ENCODE peak calls at places on chromosomes 5 and 9, in nine cellular contexts. B is AG04450; A is activated naive CD4-positive, alpha-beta T cell treated with anti-CD3 and anti-CD28 coated beads for 36 hours; K is mucosa of descending colon; P is ELF-1; T is HFFc6; I is activated CD4-positive, alpha-beta T cell treated with anti-CD3 and anti-CD28 coated beads, Interleukin-2, amount 50 U/mL, for 24 hours; J is cardiac fibroblast; Z is fibroblast of mammary gland. V is an unnamed sample.

GRCh38 chr9:16293610-16294009 is 576.9 kb downstream of the BNC2 start:
- DNase-seq in T (no peak), A (no peak), P (no peak), B (no peak), K (no peak), J (no peak), Z (no peak), I (no peak), V (no peak)

GRCh38 chr9:8924529-8924928 is 1125.0 kb upstream of the DMAC1 start:
- DNase-seq in I (no peak), B (no peak), P (no peak), A (no peak), Z (peak), T (no peak), K (no peak), J (no peak), V (no peak)

GRCh38 chr5:178538624-178539344 is 51.4 kb downstream of the COL23A1 start:
- DNase-seq in P (no peak), J (no peak), B (no peak), T (no peak), K (no peak), A (no peak), Z (no peak), I (no peak), V (no peak)

GRCh38 chr5:115349001-115349817 is 52.8 kb upstream of the CCDC112 start:
- DNase-seq in B (peak), K (no peak), A (no peak), T (peak), I (no peak), Z (peak), J (peak), P (no peak), V (no peak)

GRCh38 chr9:120892748-120893584 is 16.0 kb upstream of the PHF19 start:
- DNase-seq in I (peak), P (no peak), A (peak), J (peak), Z (peak), B (peak), T (peak), K (no peak), V (peak)

GRCh38 chr9:116368680-116369079 is 215.1 kb downstream of the PAPPA start:
- DNase-seq in J (no peak), A (no peak), I (no peak), B (no peak), Z (no peak), K (no peak), T (no peak), P (no peak), V (no peak)

GRCh38 chr5:160366230-160366629 is 4.2 kb downstream of the C1QTNF2 start:
- DNase-seq in I (no peak), J (no peak), P (no peak), B (no peak), A (no peak), T (no peak), Z (no peak), K (no peak), V (no peak)

GRCh38 chr5:171736976-171737848 is 48.4 kb upstream of the SMIM23 start:
- DNase-seq in J (peak), A (no peak), B (no peak), Z (peak), I (no peak), T (no peak), P (no peak), K (peak), V (no peak)

GRCh38 chr9:101366038-101366756 is 18.6 kb downstream of the BAAT start:
- DNase-seq in Z (peak), K (no peak), I (no peak), J (peak), T (peak), P (no peak), A (no peak), B (no peak), V (no peak)

GRCh38 chr5:110751902-110752762 is 13.3 kb downstream of the SLC25A46 start:
- DNase-seq in T (peak), Z (peak), P (no peak), K (no peak), J (no peak), B (peak), I (peak), A (peak), V (no peak)

GRCh38 chr5:113505181-113505580 is 8.3 kb upstream of the YTHDC2 start:
- DNase-seq in B (no peak), T (peak), P (no peak), A (no peak), Z (no peak), J (peak), I (no peak), K (no peak), V (no peak)

GRCh38 chr5:109914906-109915305 is 225.2 kb downstream of the MAN2A1 start:
- DNase-seq in K (no peak), I (no peak), Z (no peak), B (no peak), J (no peak), A (no peak), T (no peak), P (no peak), V (no peak)

GRCh38 chr5:1199649-1200494 is 1.5 kb upstream of the SLC6A19 start:
- DNase-seq in T (no peak), K (no peak), A (no peak), Z (no peak), J (no peak), I (no peak), P (peak), B (no peak), V (no peak)

GRCh38 chr5:1551426-1551825 is 27.7 kb upstream of the LPCAT1 start:
- DNase-seq in Z (no peak), T (no peak), P (no peak), K (no peak), J (no peak), I (no peak), B (no peak), A (no peak), V (peak)

GRCh38 chr5:179089502-179089901 is 29.3 kb downstream of the ZNF354C start:
- DNase-seq in K (no peak), Z (no peak), B (no peak), A (no peak), T (no peak), P (no peak), J (no peak), I (no peak), V (no peak)

GRCh38 chr5:88883059-88883565 is at the start of gene MEF2C:
- DNase-seq in I (no peak), K (peak), Z (peak), P (peak), B (peak), A (peak), J (peak), T (peak), V (no peak)

GRCh38 chr5:71882826-71883744 is 164.0 kb downstream of the CARTPT start:
- DNase-seq in Z (peak), T (peak), A (no peak), P (no peak), K (no peak), B (no peak), J (no peak), I (no peak), V (no peak)

V was measured in DMS79 treated with DMSO at 0.1 percent for 48 hours.